ENCODE peak calls at places on chromosomes 11 and 22, in eight cellular contexts. One of them, this sample, is unnamed.
A peak's percentile ranks its signal among the peaks of the same experiment; 100 is the strongest.

GRCh38 chr22:35131423-35132050 is 65.6 kb downstream of the ISX start:
- DNase-seq in IMR-90: no peak
- DNase-seq in neural progenitor cell: no peak
- DNase-seq in glutamatergic neuron: no peak
- DNase-seq in CD8-positive, alpha-beta T cell: no peak
- DNase-seq in foreskin fibroblast: no peak
- DNase-seq in gastrocnemius medialis: no peak
- DNase-seq in tibial artery: no peak
- DNase-seq in this sample: no peak

GRCh38 chr11:72716291-72716690 is 35.9 kb downstream of the ARAP1 start:
- DNase-seq in IMR-90: peak; percentile 35
- DNase-seq in neural progenitor cell: no peak
- DNase-seq in glutamatergic neuron: peak; percentile 49
- DNase-seq in CD8-positive, alpha-beta T cell: no peak
- DNase-seq in foreskin fibroblast: no peak
- DNase-seq in gastrocnemius medialis: no peak
- DNase-seq in tibial artery: no peak
- DNase-seq in this sample: no peak

GRCh38 chr11:70928854-70929598 is 323.4 kb downstream of the SHANK2 start:
- DNase-seq in IMR-90: no peak
- DNase-seq in neural progenitor cell: no peak
- DNase-seq in glutamatergic neuron: no peak
- DNase-seq in CD8-positive, alpha-beta T cell: no peak
- DNase-seq in foreskin fibroblast: no peak
- DNase-seq in gastrocnemius medialis: no peak
- DNase-seq in tibial artery: no peak
- DNase-seq in this sample: no peak

GRCh38 chr11:95450547-95451123 is 219.6 kb upstream of the SESN3 start:
- DNase-seq in IMR-90: peak; percentile 31
- DNase-seq in neural progenitor cell: no peak
- DNase-seq in glutamatergic neuron: no peak
- DNase-seq in CD8-positive, alpha-beta T cell: no peak
- DNase-seq in foreskin fibroblast: no peak
- DNase-seq in gastrocnemius medialis: no peak
- DNase-seq in tibial artery: no peak
- DNase-seq in this sample: no peak

GRCh38 chr11:64800633-64801464 is 2.2 kb downstream of the MAP4K2 start:
- DNase-seq in IMR-90: no peak
- DNase-seq in neural progenitor cell: no peak
- DNase-seq in glutamatergic neuron: no peak
- DNase-seq in CD8-positive, alpha-beta T cell: no peak
- DNase-seq in foreskin fibroblast: no peak
- DNase-seq in gastrocnemius medialis: no peak
- DNase-seq in tibial artery: no peak
- DNase-seq in this sample: no peak

GRCh38 chr11:133995066-133995465 is 38.3 kb upstream of the IGSF9B start:
- DNase-seq in IMR-90: no peak
- DNase-seq in neural progenitor cell: no peak
- DNase-seq in glutamatergic neuron: no peak
- DNase-seq in CD8-positive, alpha-beta T cell: no peak
- DNase-seq in foreskin fibroblast: no peak
- DNase-seq in gastrocnemius medialis: no peak
- DNase-seq in tibial artery: no peak
- DNase-seq in this sample: no peak

GRCh38 chr11:72840780-72841179 is 26.6 kb downstream of the ATG16L2 start:
- DNase-seq in IMR-90: peak; percentile 95
- DNase-seq in neural progenitor cell: no peak
- DNase-seq in glutamatergic neuron: no peak
- DNase-seq in CD8-positive, alpha-beta T cell: no peak
- DNase-seq in foreskin fibroblast: peak; percentile 80
- DNase-seq in gastrocnemius medialis: no peak
- DNase-seq in tibial artery: no peak
- DNase-seq in this sample: no peak

GRCh38 chr11:34603129-34604001 is 17.5 kb upstream of the EHF start:
- DNase-seq in IMR-90: no peak
- DNase-seq in neural progenitor cell: no peak
- DNase-seq in glutamatergic neuron: no peak
- DNase-seq in CD8-positive, alpha-beta T cell: no peak
- DNase-seq in foreskin fibroblast: no peak
- DNase-seq in gastrocnemius medialis: no peak
- DNase-seq in tibial artery: no peak
- DNase-seq in this sample: no peak

GRCh38 chr11:68954970-68955958 is 25.5 kb downstream of the MRGPRD start:
- DNase-seq in IMR-90: peak; percentile 45
- DNase-seq in neural progenitor cell: no peak
- DNase-seq in glutamatergic neuron: no peak
- DNase-seq in CD8-positive, alpha-beta T cell: no peak
- DNase-seq in foreskin fibroblast: peak; percentile 57
- DNase-seq in gastrocnemius medialis: peak; percentile 17
- DNase-seq in tibial artery: peak; percentile 46
- DNase-seq in this sample: no peak

GRCh38 chr11:85823816-85824215 is 12.9 kb upstream of the SYTL2 start:
- DNase-seq in IMR-90: peak; percentile 46
- DNase-seq in neural progenitor cell: no peak
- DNase-seq in glutamatergic neuron: no peak
- DNase-seq in CD8-positive, alpha-beta T cell: peak; percentile 50
- DNase-seq in foreskin fibroblast: no peak
- DNase-seq in gastrocnemius medialis: no peak
- DNase-seq in tibial artery: no peak
- DNase-seq in this sample: no peak

GRCh38 chr11:96267490-96268010 is 75.4 kb downstream of the MAML2 start:
- DNase-seq in IMR-90: peak; percentile 27
- DNase-seq in neural progenitor cell: no peak
- DNase-seq in glutamatergic neuron: no peak
- DNase-seq in CD8-positive, alpha-beta T cell: peak; percentile 22
- DNase-seq in foreskin fibroblast: no peak
- DNase-seq in gastrocnemius medialis: no peak
- DNase-seq in tibial artery: no peak
- DNase-seq in this sample: no peak

GRCh38 chr11:124724854-124725718 is 14.7 kb upstream of the NRGN start:
- DNase-seq in IMR-90: no peak
- DNase-seq in neural progenitor cell: no peak
- DNase-seq in glutamatergic neuron: peak; percentile 21
- DNase-seq in CD8-positive, alpha-beta T cell: no peak
- DNase-seq in foreskin fibroblast: no peak
- DNase-seq in gastrocnemius medialis: no peak
- DNase-seq in tibial artery: no peak
- DNase-seq in this sample: no peak

GRCh38 chr11:36092314-36093030 is 148.6 kb downstream of the LDLRAD3 start:
- DNase-seq in IMR-90: peak; percentile 39
- DNase-seq in neural progenitor cell: no peak
- DNase-seq in glutamatergic neuron: no peak
- DNase-seq in CD8-positive, alpha-beta T cell: no peak
- DNase-seq in foreskin fibroblast: no peak
- DNase-seq in gastrocnemius medialis: no peak
- DNase-seq in tibial artery: no peak
- DNase-seq in this sample: no peak

GRCh38 chr11:70483077-70483861 is 84.9 kb downstream of the CTTN start:
- DNase-seq in IMR-90: peak; percentile 60
- DNase-seq in neural progenitor cell: no peak
- DNase-seq in glutamatergic neuron: no peak
- DNase-seq in CD8-positive, alpha-beta T cell: no peak
- DNase-seq in foreskin fibroblast: peak; percentile 23
- DNase-seq in gastrocnemius medialis: peak; percentile 17
- DNase-seq in tibial artery: no peak
- DNase-seq in this sample: no peak

GRCh38 chr11:55707029-55707428 is 45.0 kb downstream of the OR4C6 start:
- DNase-seq in IMR-90: peak; percentile 33
- DNase-seq in neural progenitor cell: peak; percentile 9
- DNase-seq in glutamatergic neuron: no peak
- DNase-seq in CD8-positive, alpha-beta T cell: no peak
- DNase-seq in foreskin fibroblast: peak; percentile 4
- DNase-seq in gastrocnemius medialis: no peak
- DNase-seq in tibial artery: no peak
- DNase-seq in this sample: no peak
- TF ChIP-seq CTCF in IMR-90: peak; percentile 55
- TF ChIP-seq CTCF in neural progenitor cell: peak; percentile 62
- TF ChIP-seq CTCF in glutamatergic neuron: peak; percentile 72
- TF ChIP-seq CTCF in CD8-positive, alpha-beta T cell: no peak
- TF ChIP-seq CTCF in foreskin fibroblast: peak; percentile 56
- TF ChIP-seq CTCF in gastrocnemius medialis: no peak
- TF ChIP-seq CTCF in tibial artery: no peak
- TF ChIP-seq CTCF in this sample: peak; percentile 67

GRCh38 chr22:27507935-27508504 is 293.5 kb downstream of the MN1 start:
- DNase-seq in IMR-90: peak; percentile 66
- DNase-seq in neural progenitor cell: no peak
- DNase-seq in glutamatergic neuron: no peak
- DNase-seq in CD8-positive, alpha-beta T cell: no peak
- DNase-seq in foreskin fibroblast: no peak
- DNase-seq in gastrocnemius medialis: no peak
- DNase-seq in tibial artery: no peak
- DNase-seq in this sample: no peak
- TF ChIP-seq CTCF in IMR-90: no peak
- TF ChIP-seq CTCF in neural progenitor cell: no peak
- TF ChIP-seq CTCF in glutamatergic neuron: no peak
- TF ChIP-seq CTCF in CD8-positive, alpha-beta T cell: no peak
- TF ChIP-seq CTCF in foreskin fibroblast: no peak
- TF ChIP-seq CTCF in gastrocnemius medialis: no peak
- TF ChIP-seq CTCF in tibial artery: no peak
- TF ChIP-seq CTCF in this sample: no peak

GRCh38 chr11:16252373-16252772 is 104.0 kb downstream of the SOX6 start:
- DNase-seq in IMR-90: peak; percentile 23
- DNase-seq in neural progenitor cell: peak; percentile 29
- DNase-seq in glutamatergic neuron: no peak
- DNase-seq in CD8-positive, alpha-beta T cell: no peak
- DNase-seq in foreskin fibroblast: no peak
- DNase-seq in gastrocnemius medialis: no peak
- DNase-seq in tibial artery: no peak
- DNase-seq in this sample: no peak
- TF ChIP-seq CTCF in IMR-90: peak; percentile 27
- TF ChIP-seq CTCF in neural progenitor cell: peak; percentile 36
- TF ChIP-seq CTCF in glutamatergic neuron: no peak
- TF ChIP-seq CTCF in CD8-positive, alpha-beta T cell: no peak
- TF ChIP-seq CTCF in foreskin fibroblast: no peak
- TF ChIP-seq CTCF in gastrocnemius medialis: no peak
- TF ChIP-seq CTCF in tibial artery: peak; percentile 21
- TF ChIP-seq CTCF in this sample: peak; percentile 53

DNA sequence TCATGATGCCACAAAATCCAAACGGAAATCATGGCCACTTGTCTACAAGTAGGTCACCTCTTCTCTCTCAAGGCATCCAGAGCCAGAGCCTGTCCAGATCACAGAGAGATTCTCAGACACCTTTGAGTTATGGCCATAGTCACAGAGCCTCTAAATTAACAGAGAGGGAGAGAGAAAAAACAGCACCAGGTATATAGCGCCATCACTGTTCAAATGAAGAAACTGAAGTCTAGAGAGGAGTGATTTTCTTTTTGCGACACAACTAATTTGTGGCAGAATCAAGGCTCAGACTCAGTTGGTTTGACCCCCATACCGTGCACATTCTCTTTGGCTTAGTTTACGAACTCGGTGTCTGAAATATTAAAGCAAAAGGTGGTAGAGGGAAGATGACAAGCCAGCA is 512.9 kb downstream of the NTM start:
- DNase-seq in IMR-90: no peak
- DNase-seq in neural progenitor cell: no peak
- DNase-seq in glutamatergic neuron: no peak
- DNase-seq in CD8-positive, alpha-beta T cell: no peak
- DNase-seq in foreskin fibroblast: no peak
- DNase-seq in gastrocnemius medialis: no peak
- DNase-seq in tibial artery: no peak
- DNase-seq in this sample: no peak
- TF ChIP-seq CTCF in IMR-90: no peak
- TF ChIP-seq CTCF in neural progenitor cell: peak; percentile 50
- TF ChIP-seq CTCF in glutamatergic neuron: no peak
- TF ChIP-seq CTCF in CD8-positive, alpha-beta T cell: no peak
- TF ChIP-seq CTCF in foreskin fibroblast: no peak
- TF ChIP-seq CTCF in gastrocnemius medialis: no peak
- TF ChIP-seq CTCF in tibial artery: no peak
- TF ChIP-seq CTCF in this sample: no peak

GRCh38 chr22:31995046-31995445 is 48.0 kb upstream of the SLC5A1 start:
- DNase-seq in IMR-90: no peak
- DNase-seq in neural progenitor cell: peak; percentile 18
- DNase-seq in glutamatergic neuron: no peak
- DNase-seq in CD8-positive, alpha-beta T cell: no peak
- DNase-seq in foreskin fibroblast: no peak
- DNase-seq in gastrocnemius medialis: no peak
- DNase-seq in tibial artery: no peak
- DNase-seq in this sample: no peak
- TF ChIP-seq CTCF in IMR-90: peak; percentile 4
- TF ChIP-seq CTCF in neural progenitor cell: peak; percentile 49
- TF ChIP-seq CTCF in glutamatergic neuron: peak; percentile 41
- TF ChIP-seq CTCF in CD8-positive, alpha-beta T cell: no peak
- TF ChIP-seq CTCF in foreskin fibroblast: no peak
- TF ChIP-seq CTCF in gastrocnemius medialis: no peak
- TF ChIP-seq CTCF in tibial artery: no peak
- TF ChIP-seq CTCF in this sample: peak; percentile 50

GRCh38 chr22:17896552-17896951 is 122.3 kb upstream of the BID start:
- DNase-seq in IMR-90: peak; percentile 27
- DNase-seq in neural progenitor cell: peak; percentile 69
- DNase-seq in glutamatergic neuron: peak; percentile 55
- DNase-seq in CD8-positive, alpha-beta T cell: no peak
- DNase-seq in foreskin fibroblast: no peak
- DNase-seq in gastrocnemius medialis: peak; percentile 87
- DNase-seq in tibial artery: no peak
- DNase-seq in this sample: no peak
- TF ChIP-seq CTCF in IMR-90: peak; percentile 32
- TF ChIP-seq CTCF in neural progenitor cell: peak; percentile 58
- TF ChIP-seq CTCF in glutamatergic neuron: peak; percentile 55
- TF ChIP-seq CTCF in CD8-positive, alpha-beta T cell: no peak
- TF ChIP-seq CTCF in foreskin fibroblast: no peak
- TF ChIP-seq CTCF in gastrocnemius medialis: peak; percentile 73
- TF ChIP-seq CTCF in tibial artery: no peak
- TF ChIP-seq CTCF in this sample: peak; percentile 48

GRCh38 chr11:129637473-129637872 is 178.2 kb upstream of the TMEM45B start:
- DNase-seq in IMR-90: peak; percentile 47
- DNase-seq in neural progenitor cell: no peak
- DNase-seq in glutamatergic neuron: no peak
- DNase-seq in CD8-positive, alpha-beta T cell: no peak
- DNase-seq in foreskin fibroblast: no peak
- DNase-seq in gastrocnemius medialis: no peak
- DNase-seq in tibial artery: no peak
- DNase-seq in this sample: no peak

GRCh38 chr11:129637983-129638776 is 177.5 kb upstream of the TMEM45B start:
- DNase-seq in IMR-90: no peak
- DNase-seq in neural progenitor cell: no peak
- DNase-seq in glutamatergic neuron: no peak
- DNase-seq in CD8-positive, alpha-beta T cell: no peak
- DNase-seq in foreskin fibroblast: no peak
- DNase-seq in gastrocnemius medialis: no peak
- DNase-seq in tibial artery: no peak
- DNase-seq in this sample: no peak

GRCh38 chr11:129643031-129643721 is 172.5 kb upstream of the TMEM45B start:
- DNase-seq in IMR-90: peak; percentile 74
- DNase-seq in neural progenitor cell: no peak
- DNase-seq in glutamatergic neuron: no peak
- DNase-seq in CD8-positive, alpha-beta T cell: no peak
- DNase-seq in foreskin fibroblast: peak; percentile 84
- DNase-seq in gastrocnemius medialis: no peak
- DNase-seq in tibial artery: no peak
- DNase-seq in this sample: no peak

GRCh38 chr11:129639300-129639699 is 176.3 kb upstream of the TMEM45B start:
- DNase-seq in IMR-90: peak; percentile 99
- DNase-seq in neural progenitor cell: no peak
- DNase-seq in glutamatergic neuron: no peak
- DNase-seq in CD8-positive, alpha-beta T cell: no peak
- DNase-seq in foreskin fibroblast: peak; percentile 95
- DNase-seq in gastrocnemius medialis: no peak
- DNase-seq in tibial artery: no peak
- DNase-seq in this sample: no peak

GRCh38 chr11:129640671-129641070 is 175.0 kb upstream of the TMEM45B start:
- DNase-seq in IMR-90: no peak
- DNase-seq in neural progenitor cell: no peak
- DNase-seq in glutamatergic neuron: no peak
- DNase-seq in CD8-positive, alpha-beta T cell: no peak
- DNase-seq in foreskin fibroblast: no peak
- DNase-seq in gastrocnemius medialis: no peak
- DNase-seq in tibial artery: no peak
- DNase-seq in this sample: no peak
- TF ChIP-seq CTCF in IMR-90: no peak
- TF ChIP-seq CTCF in neural progenitor cell: no peak
- TF ChIP-seq CTCF in glutamatergic neuron: no peak
- TF ChIP-seq CTCF in CD8-positive, alpha-beta T cell: no peak
- TF ChIP-seq CTCF in foreskin fibroblast: no peak
- TF ChIP-seq CTCF in gastrocnemius medialis: no peak
- TF ChIP-seq CTCF in tibial artery: no peak
- TF ChIP-seq CTCF in this sample: no peak

This sample was measured in neural crest cell.